ENCODE peak calls at places on chromosomes 3 and 15, in five cellular contexts. One of them, this sample, is unnamed.

GRCh38 chr3:39990532-39990931 is 181.1 kb downstream of the MYRIP start:
- DNase-seq in cardiac muscle cell: peak
- DNase-seq in GM13977: peak
- DNase-seq in dorsolateral prefrontal cortex: no peak
- DNase-seq in CD4-positive, alpha-beta T cell: no peak
- DNase-seq in this sample: no peak

GRCh38 chr15:73712107-73712506 is 27.9 kb downstream of the CD276 start:
- DNase-seq in cardiac muscle cell: no peak
- DNase-seq in CD4-positive, alpha-beta T cell: no peak
- DNase-seq in GM13977: no peak
- DNase-seq in dorsolateral prefrontal cortex: no peak
- DNase-seq in this sample: no peak

GRCh38 chr3:177190701-177191100 is 6.6 kb downstream of the TBL1XR1 start:
- DNase-seq in cardiac muscle cell: no peak
- DNase-seq in dorsolateral prefrontal cortex: no peak
- DNase-seq in GM13977: no peak
- DNase-seq in CD4-positive, alpha-beta T cell: no peak
- DNase-seq in this sample: no peak

GRCh38 chr15:98203872-98204660 is 243.6 kb downstream of the ARRDC4 start:
- DNase-seq in CD4-positive, alpha-beta T cell: no peak
- DNase-seq in GM13977: no peak
- DNase-seq in cardiac muscle cell: no peak
- DNase-seq in dorsolateral prefrontal cortex: no peak
- DNase-seq in this sample: no peak

GRCh38 chr15:37764733-37765191 is 169.7 kb upstream of the TMCO5A start:
- DNase-seq in dorsolateral prefrontal cortex: no peak
- DNase-seq in cardiac muscle cell: peak
- DNase-seq in CD4-positive, alpha-beta T cell: no peak
- DNase-seq in GM13977: peak
- DNase-seq in this sample: no peak

GRCh38 chr3:127001486-127002194 is 18.7 kb downstream of the PLXNA1 start:
- DNase-seq in cardiac muscle cell: no peak
- DNase-seq in dorsolateral prefrontal cortex: no peak
- DNase-seq in GM13977: no peak
- DNase-seq in CD4-positive, alpha-beta T cell: no peak
- DNase-seq in this sample: no peak

GRCh38 chr3:163785693-163786092 is 1292.6 kb downstream of the SI start:
- DNase-seq in GM13977: peak
- DNase-seq in CD4-positive, alpha-beta T cell: no peak
- DNase-seq in cardiac muscle cell: peak
- DNase-seq in dorsolateral prefrontal cortex: no peak
- DNase-seq in this sample: no peak

GRCh38 chr3:43866529-43867353 is 176.0 kb downstream of the ABHD5 start:
- DNase-seq in GM13977: no peak
- DNase-seq in cardiac muscle cell: no peak
- DNase-seq in CD4-positive, alpha-beta T cell: no peak
- DNase-seq in dorsolateral prefrontal cortex: no peak
- DNase-seq in this sample: no peak

GRCh38 chr15:63292771-63293170 is 15.4 kb downstream of the APH1B start:
- DNase-seq in dorsolateral prefrontal cortex: no peak
- DNase-seq in CD4-positive, alpha-beta T cell: no peak
- DNase-seq in cardiac muscle cell: no peak
- DNase-seq in GM13977: no peak
- DNase-seq in this sample: no peak

GRCh38 chr3:125213946-125214542 is 1.5 kb upstream of the SLC12A8 start:
- DNase-seq in CD4-positive, alpha-beta T cell: no peak
- DNase-seq in GM13977: no peak
- DNase-seq in cardiac muscle cell: no peak
- DNase-seq in dorsolateral prefrontal cortex: no peak
- DNase-seq in this sample: no peak

GRCh38 chr3:48600711-48601621 is 5.8 kb upstream of the COL7A1 start:
- DNase-seq in dorsolateral prefrontal cortex: no peak
- DNase-seq in GM13977: no peak
- DNase-seq in CD4-positive, alpha-beta T cell: no peak
- DNase-seq in cardiac muscle cell: no peak
- DNase-seq in this sample: no peak

GRCh38 chr15:43748376-43748775 is 2.1 kb downstream of the PDIA3 start:
- DNase-seq in dorsolateral prefrontal cortex: no peak
- DNase-seq in cardiac muscle cell: no peak
- DNase-seq in GM13977: no peak
- DNase-seq in CD4-positive, alpha-beta T cell: no peak
- DNase-seq in this sample: no peak

GRCh38 chr3:55485208-55485791 is 1.8 kb downstream of the WNT5A start:
- DNase-seq in dorsolateral prefrontal cortex: no peak
- DNase-seq in GM13977: peak
- DNase-seq in CD4-positive, alpha-beta T cell: no peak
- DNase-seq in cardiac muscle cell: peak
- DNase-seq in this sample: no peak

GRCh38 chr3:115853083-115853482 is 229.8 kb downstream of the GAP43 start:
- DNase-seq in CD4-positive, alpha-beta T cell: no peak
- DNase-seq in dorsolateral prefrontal cortex: no peak
- DNase-seq in GM13977: no peak
- DNase-seq in cardiac muscle cell: no peak
- DNase-seq in this sample: no peak

GRCh38 chr3:122824465-122825379 is 29.9 kb downstream of the SLC49A4 start:
- DNase-seq in cardiac muscle cell: no peak
- DNase-seq in CD4-positive, alpha-beta T cell: no peak
- DNase-seq in GM13977: no peak
- DNase-seq in dorsolateral prefrontal cortex: no peak
- DNase-seq in this sample: no peak

GRCh38 chr3:169354774-169355501 is 308.6 kb downstream of the MECOM start:
- DNase-seq in CD4-positive, alpha-beta T cell: no peak
- DNase-seq in GM13977: no peak
- DNase-seq in cardiac muscle cell: no peak
- DNase-seq in dorsolateral prefrontal cortex: no peak
- DNase-seq in this sample: no peak

GRCh38 chr3:127404614-127405598 is 117.1 kb upstream of the PRR20G start:
- DNase-seq in dorsolateral prefrontal cortex: no peak
- DNase-seq in CD4-positive, alpha-beta T cell: no peak
- DNase-seq in cardiac muscle cell: no peak
- DNase-seq in GM13977: no peak
- DNase-seq in this sample: no peak

GRCh38 chr15:91471410-91471993 is 371.4 kb downstream of the SV2B start:
- DNase-seq in dorsolateral prefrontal cortex: no peak
- DNase-seq in GM13977: no peak
- DNase-seq in cardiac muscle cell: no peak
- DNase-seq in CD4-positive, alpha-beta T cell: no peak
- DNase-seq in this sample: no peak

GRCh38 chr3:24145981-24146822 is 201.1 kb downstream of the NR1D2 start:
- DNase-seq in GM13977: no peak
- DNase-seq in dorsolateral prefrontal cortex: no peak
- DNase-seq in CD4-positive, alpha-beta T cell: no peak
- DNase-seq in cardiac muscle cell: no peak
- DNase-seq in this sample: no peak

GRCh38 chr15:47504624-47505256 is 212.6 kb upstream of the SEMA6D start:
- DNase-seq in GM13977: no peak
- DNase-seq in dorsolateral prefrontal cortex: no peak
- DNase-seq in CD4-positive, alpha-beta T cell: no peak
- DNase-seq in cardiac muscle cell: no peak
- DNase-seq in this sample: no peak

GRCh38 chr3:195238626-195239118 is 32.3 kb downstream of the XXYLT1 start:
- DNase-seq in GM13977: no peak
- DNase-seq in dorsolateral prefrontal cortex: no peak
- DNase-seq in CD4-positive, alpha-beta T cell: no peak
- DNase-seq in cardiac muscle cell: no peak
- DNase-seq in this sample: peak

GRCh38 chr3:70539908-70540307 is 227.5 kb upstream of the MDFIC2 start:
- DNase-seq in cardiac muscle cell: no peak
- DNase-seq in CD4-positive, alpha-beta T cell: no peak
- DNase-seq in dorsolateral prefrontal cortex: no peak
- DNase-seq in GM13977: no peak
- DNase-seq in this sample: no peak
- TF ChIP-seq CTCF in cardiac muscle cell: peak
- TF ChIP-seq CTCF in CD4-positive, alpha-beta T cell: no peak
- TF ChIP-seq CTCF in dorsolateral prefrontal cortex: no peak
- TF ChIP-seq CTCF in GM13977: peak
- TF ChIP-seq CTCF in this sample: no peak

GRCh38 chr3:98966434-98966833 is 64.9 kb upstream of the DCBLD2 start:
- DNase-seq in dorsolateral prefrontal cortex: no peak
- DNase-seq in CD4-positive, alpha-beta T cell: no peak
- DNase-seq in GM13977: no peak
- DNase-seq in cardiac muscle cell: no peak
- DNase-seq in this sample: no peak
- TF ChIP-seq CTCF in dorsolateral prefrontal cortex: no peak
- TF ChIP-seq CTCF in CD4-positive, alpha-beta T cell: no peak
- TF ChIP-seq CTCF in GM13977: no peak
- TF ChIP-seq CTCF in cardiac muscle cell: no peak
- TF ChIP-seq CTCF in this sample: no peak

DNA sequence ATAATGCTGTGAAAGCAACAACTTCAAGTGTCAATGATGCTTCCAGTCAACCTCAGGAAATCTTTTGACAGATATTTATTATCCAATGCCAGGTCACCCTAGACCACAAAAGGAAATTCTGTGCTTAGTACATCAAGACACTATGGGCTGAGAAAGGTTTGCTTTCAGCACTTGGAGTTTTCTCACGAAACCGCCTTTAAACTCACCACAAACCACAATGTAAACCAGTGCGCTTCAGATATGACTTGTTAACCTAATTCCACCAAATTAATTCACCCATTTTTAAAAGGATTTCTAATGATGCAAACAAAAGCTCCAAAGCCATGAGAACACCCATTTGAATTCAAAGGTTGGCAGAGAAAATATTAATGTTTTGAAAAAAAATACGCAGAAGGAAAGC is 292.9 kb upstream of the NR2F2 start:
- DNase-seq in CD4-positive, alpha-beta T cell: no peak
- DNase-seq in dorsolateral prefrontal cortex: no peak
- DNase-seq in cardiac muscle cell: no peak
- DNase-seq in GM13977: no peak
- DNase-seq in this sample: no peak
- TF ChIP-seq CTCF in CD4-positive, alpha-beta T cell: no peak
- TF ChIP-seq CTCF in dorsolateral prefrontal cortex: no peak
- TF ChIP-seq CTCF in cardiac muscle cell: no peak
- TF ChIP-seq CTCF in GM13977: no peak
- TF ChIP-seq CTCF in this sample: no peak

GRCh38 chr3:151421956-151422355 is 37.4 kb upstream of the P2RY12 start:
- DNase-seq in cardiac muscle cell: no peak
- DNase-seq in GM13977: no peak
- DNase-seq in CD4-positive, alpha-beta T cell: no peak
- DNase-seq in dorsolateral prefrontal cortex: no peak
- DNase-seq in this sample: no peak

GRCh38 chr3:151423091-151423490 is 37.8 kb downstream of the IGSF10 start:
- DNase-seq in dorsolateral prefrontal cortex: no peak
- DNase-seq in CD4-positive, alpha-beta T cell: no peak
- DNase-seq in cardiac muscle cell: no peak
- DNase-seq in GM13977: no peak
- DNase-seq in this sample: no peak

GRCh38 chr3:151425640-151426336 is 35.1 kb downstream of the IGSF10 start:
- DNase-seq in GM13977: no peak
- DNase-seq in dorsolateral prefrontal cortex: no peak
- DNase-seq in CD4-positive, alpha-beta T cell: no peak
- DNase-seq in cardiac muscle cell: no peak
- DNase-seq in this sample: no peak

GRCh38 chr3:151428386-151428785 is 32.5 kb downstream of the IGSF10 start:
- DNase-seq in CD4-positive, alpha-beta T cell: no peak
- DNase-seq in dorsolateral prefrontal cortex: no peak
- DNase-seq in GM13977: no peak
- DNase-seq in cardiac muscle cell: no peak
- DNase-seq in this sample: no peak

DNA sequence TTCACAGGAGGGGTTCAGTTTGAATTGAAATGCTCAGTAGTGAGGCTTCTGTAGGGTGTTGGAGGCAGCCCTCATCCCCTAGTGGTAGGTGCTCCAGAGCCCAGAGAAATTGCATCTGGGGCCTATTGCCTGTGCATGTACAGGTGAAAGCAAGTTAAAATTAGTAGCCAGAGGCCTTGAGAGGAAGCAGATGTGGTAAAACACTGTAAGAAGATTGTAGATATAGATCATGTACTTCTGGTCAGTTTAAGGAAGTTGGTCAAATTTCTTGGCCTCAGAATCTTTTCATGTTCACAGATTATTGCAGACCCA is 34.6 kb downstream of the IGSF10 start:
- DNase-seq in dorsolateral prefrontal cortex: no peak
- DNase-seq in cardiac muscle cell: no peak
- DNase-seq in CD4-positive, alpha-beta T cell: no peak
- DNase-seq in GM13977: peak
- DNase-seq in this sample: no peak
- TF ChIP-seq CTCF in dorsolateral prefrontal cortex: no peak
- TF ChIP-seq CTCF in cardiac muscle cell: peak
- TF ChIP-seq CTCF in CD4-positive, alpha-beta T cell: no peak
- TF ChIP-seq CTCF in GM13977: no peak
- TF ChIP-seq CTCF in this sample: no peak